ENCODE peak calls at places on chromosomes 2 and 18, in four cellular contexts. N is progenitor cell of endocrine pancreas, X is foreskin fibroblast, D is psoas muscle. B is an unnamed sample.

GRCh38 chr18:55529581-55529980 is 58.4 kb downstream of the TCF4 start:
- DNase-seq in N (no peak), X (no peak), D (no peak), B (no peak)

GRCh38 chr2:230908595-230909191 is 16.3 kb downstream of the GPR55 start:
- DNase-seq in N (no peak), X (peak), D (no peak), B (no peak)

GRCh38 chr2:42913280-42913878 is 121.0 kb upstream of the HAAO start:
- DNase-seq in N (no peak), X (no peak), D (no peak), B (no peak)

GRCh38 chr2:119011162-119011909 is 69.3 kb downstream of the MARCO start:
- DNase-seq in N (peak), X (peak), D (peak), B (peak)

GRCh38 chr2:66574701-66575624 is 140.0 kb downstream of the MEIS1 start:
- DNase-seq in N (peak), X (peak), D (peak), B (peak)

GRCh38 chr18:7566587-7567486 is at the start of gene PTPRM:
- DNase-seq in N (peak), X (peak), D (peak), B (peak)

GRCh38 chr2:65789923-65790675 is 357.7 kb upstream of the SPRED2 start:
- DNase-seq in N (no peak), X (no peak), D (no peak), B (no peak)

GRCh38 chr2:179031731-179032408 is 18.1 kb downstream of the CCDC141 start:
- DNase-seq in N (no peak), X (peak), D (no peak), B (no peak)

GRCh38 chr2:206368933-206369569 is 74.3 kb upstream of the ADAM23 start:
- DNase-seq in N (no peak), X (no peak), D (no peak), B (no peak)

GRCh38 chr18:70197042-70197441 is 8.4 kb downstream of the RTTN start:
- DNase-seq in N (no peak), X (peak), D (no peak), B (no peak)

GRCh38 chr2:81650048-81650971 is 1345.8 kb upstream of the LRRTM1 start:
- DNase-seq in N (no peak), X (peak), D (no peak), B (no peak)

GRCh38 chr18:26656944-26657536 is 108.7 kb upstream of the KCTD1 start:
- DNase-seq in N (peak), X (peak), D (peak), B (peak)

DNA sequence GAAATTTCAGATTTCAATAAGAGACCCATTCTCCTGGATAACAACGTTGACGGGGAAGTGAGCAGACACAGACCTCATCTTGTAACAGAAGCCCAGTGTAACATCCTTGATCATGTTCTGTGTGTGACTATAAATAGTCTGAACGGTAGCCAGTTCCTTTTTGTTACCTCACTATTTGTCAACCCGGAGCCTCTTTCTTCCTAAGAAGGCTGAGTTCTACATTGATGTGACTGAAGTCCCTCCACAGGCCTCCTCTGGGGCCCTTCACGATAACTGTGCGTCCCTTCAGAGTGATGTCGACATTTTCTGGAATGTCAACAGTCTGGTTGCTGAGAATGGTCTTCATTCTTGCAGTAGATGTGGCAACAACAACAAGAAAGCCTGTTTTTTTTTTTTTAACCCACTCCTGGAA is 6.3 kb upstream of the PLEKHM3 start:
- DNase-seq in N (no peak), X (peak), D (no peak), B (no peak)
- TF ChIP-seq CTCF in N (no peak), X (no peak), D (no peak), B (no peak)

DNA sequence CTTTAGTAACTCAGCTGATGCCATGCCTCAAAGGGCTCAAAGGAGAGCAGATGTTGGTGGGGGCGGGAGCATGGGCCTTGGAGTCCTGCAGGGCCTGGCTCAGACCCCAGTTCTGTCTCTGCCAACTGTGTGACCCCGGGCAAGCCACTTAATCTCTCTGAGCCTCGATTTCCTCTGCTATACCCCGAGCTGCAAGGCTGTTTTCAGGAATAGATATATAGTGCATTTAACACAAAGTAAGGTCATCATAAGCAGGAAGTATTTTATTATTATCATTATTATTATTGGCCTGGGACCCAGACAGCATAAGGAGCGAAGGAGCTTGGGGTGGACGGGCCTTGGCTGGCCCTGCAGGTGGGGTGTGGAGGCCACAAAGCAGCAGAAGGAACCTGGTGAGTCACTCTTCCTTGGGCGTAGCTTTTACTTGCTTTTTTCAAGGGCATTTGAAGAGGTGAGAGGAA is 162.7 kb downstream of the INHBB start:
- DNase-seq in N (no peak), X (no peak), D (no peak), B (no peak)
- TF ChIP-seq CTCF in N (no peak), X (no peak), D (no peak), B (no peak)

DNA sequence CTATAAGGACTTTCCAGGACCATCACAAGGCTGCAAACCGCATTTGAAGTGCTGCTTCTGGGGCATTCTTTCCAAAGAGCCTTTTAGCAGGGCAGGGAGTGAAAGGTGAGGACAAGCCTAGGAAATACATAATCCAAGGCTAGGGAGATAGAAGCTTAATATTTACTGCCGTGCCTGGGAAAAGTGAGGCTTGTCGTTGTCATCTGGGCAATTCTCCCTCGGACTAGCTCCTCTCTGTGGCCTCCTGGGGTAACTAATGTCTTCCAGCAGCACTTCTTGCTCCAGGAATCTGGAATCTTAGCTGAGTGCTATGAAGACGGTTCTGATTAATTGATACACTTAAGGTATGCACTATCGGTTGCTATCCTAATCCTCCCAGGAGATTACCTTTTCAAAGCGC is 69.3 kb upstream of the ATL2 start:
- DNase-seq in N (no peak), X (peak), D (no peak), B (no peak)
- TF ChIP-seq CTCF in N (peak), X (peak), D (no peak), B (no peak)

GRCh38 chr2:28062867-28063266 is 172.3 kb downstream of the BABAM2 start:
- DNase-seq in N (no peak), X (no peak), D (no peak), B (no peak)
- TF ChIP-seq CTCF in N (no peak), X (no peak), D (no peak), B (no peak)

DNA sequence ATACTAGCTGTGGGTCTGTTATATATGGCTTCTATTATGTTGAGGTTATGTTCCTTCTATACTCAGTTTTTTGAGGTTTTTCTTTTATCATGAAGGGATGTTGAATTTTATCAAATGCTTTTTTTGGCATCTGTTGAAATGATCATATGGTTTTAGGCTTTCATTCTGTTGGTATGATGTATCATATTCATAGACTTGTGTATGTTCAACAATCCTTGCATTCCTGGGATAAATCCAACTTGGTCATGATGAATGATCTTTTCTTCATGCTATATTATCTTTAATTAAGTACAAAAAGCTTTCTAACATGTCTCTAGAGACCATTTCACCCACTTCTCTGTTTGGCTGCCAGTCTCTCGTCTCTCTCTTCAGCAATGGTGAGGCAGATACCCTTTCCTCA is 54.2 kb downstream of the MDH1 start:
- DNase-seq in N (no peak), X (peak), D (no peak), B (no peak)
- TF ChIP-seq CTCF in N (no peak), X (no peak), D (no peak), B (no peak)

DNA sequence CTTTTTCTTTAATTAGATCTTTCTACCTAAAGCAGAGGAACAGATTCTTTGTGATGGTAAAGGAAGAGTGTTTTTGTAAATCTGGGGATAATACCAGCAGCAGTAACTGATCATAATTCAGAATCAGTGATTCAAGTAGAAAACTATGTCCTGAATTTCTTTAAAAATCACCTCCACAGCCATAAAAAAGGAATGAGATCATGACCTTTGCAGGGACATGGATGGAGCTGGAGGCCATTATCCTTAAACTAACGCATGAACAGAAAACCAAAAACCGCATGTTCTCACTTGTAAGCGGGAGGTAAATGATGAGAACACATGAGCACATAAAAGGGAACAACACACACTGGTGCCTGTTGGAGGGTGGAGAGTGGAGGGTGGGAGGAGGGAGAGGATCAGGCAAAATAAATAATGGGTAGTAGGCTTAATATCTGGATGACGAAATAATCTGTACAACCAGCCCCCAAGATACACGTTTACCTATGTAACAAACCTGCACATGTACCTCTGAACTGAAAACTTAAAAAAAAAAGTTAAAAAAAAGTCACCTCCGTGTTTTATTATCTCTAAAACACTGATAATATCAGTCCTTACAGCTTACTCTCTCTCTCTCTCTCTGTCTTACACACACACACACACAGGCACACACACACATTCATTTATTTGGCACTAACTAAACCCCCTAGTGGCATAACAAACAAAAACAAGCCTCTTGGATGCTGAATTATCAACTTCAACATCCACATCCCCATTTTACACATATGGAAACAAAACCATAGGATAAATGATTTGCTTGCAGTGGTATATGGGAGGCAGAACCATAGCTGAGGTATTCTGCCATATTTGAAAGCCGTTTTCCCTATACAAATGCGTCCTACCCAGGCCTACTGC is 1.4 kb downstream of the TM4SF20 start:
- DNase-seq in N (no peak), X (no peak), D (no peak), B (no peak)
- TF ChIP-seq CTCF in N (no peak), X (no peak), D (no peak), B (no peak)

DNA sequence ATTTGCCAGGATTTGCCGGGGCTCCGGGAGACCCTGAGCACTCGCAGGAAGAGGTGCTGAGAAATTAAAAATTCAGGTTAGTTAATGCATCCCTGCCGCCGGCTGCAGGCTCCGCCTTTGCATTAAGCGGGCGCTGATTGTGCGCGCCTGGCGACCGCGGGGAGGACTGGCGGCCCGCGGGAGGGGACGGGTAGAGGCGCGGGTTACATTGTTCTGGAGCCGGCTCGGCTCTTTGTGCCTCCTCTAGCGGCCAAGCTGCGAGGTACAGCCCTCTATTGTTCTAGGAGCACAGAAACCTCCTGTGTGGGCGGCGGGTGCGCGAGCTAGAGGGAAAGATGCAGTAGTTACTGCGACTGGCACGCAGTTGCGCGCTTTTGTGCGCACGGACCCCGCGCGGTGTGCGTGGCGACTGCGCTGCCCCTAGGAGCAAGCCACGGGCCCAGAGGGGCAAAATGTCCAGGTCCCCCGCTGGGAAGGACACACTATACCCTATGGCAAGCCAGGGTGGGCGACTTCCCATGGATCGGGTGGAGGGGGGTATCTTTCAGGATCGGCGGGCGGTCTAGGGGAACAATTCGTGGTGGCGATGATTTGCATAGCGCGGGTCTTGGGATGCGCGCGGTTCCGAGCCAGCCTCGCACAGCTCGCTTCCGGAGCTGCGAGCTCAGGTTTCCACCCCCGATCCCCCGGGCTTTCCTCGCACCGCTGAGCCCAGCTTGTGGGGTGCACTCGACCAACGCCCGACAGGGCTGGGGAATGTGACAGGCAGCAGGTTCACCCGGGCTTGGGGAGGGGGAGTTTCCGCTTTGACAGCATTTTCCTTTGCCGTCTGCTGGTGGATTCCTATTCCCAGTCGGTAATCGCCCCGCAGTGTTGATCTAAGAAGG is 2.9 kb downstream of the ONECUT2 start:
- DNase-seq in N (peak), X (peak), D (no peak), B (peak)
- TF ChIP-seq CTCF in N (peak), X (peak), D (peak), B (peak)

GRCh38 chr2:10912796-10913445 is 1.2 kb downstream of the KCNF1 start:
- DNase-seq in N (no peak), X (no peak), D (no peak), B (no peak)

GRCh38 chr2:10913501-10914271 is 2.0 kb downstream of the KCNF1 start:
- DNase-seq in N (no peak), X (no peak), D (no peak), B (no peak)

GRCh38 chr2:10915731-10916331 is 4.1 kb downstream of the KCNF1 start:
- DNase-seq in N (no peak), X (no peak), D (no peak), B (no peak)

GRCh38 chr2:10915236-10915635 is 3.5 kb downstream of the KCNF1 start:
- DNase-seq in N (no peak), X (no peak), D (no peak), B (no peak)

GRCh38 chr2:10914272-10914693 is 2.5 kb downstream of the KCNF1 start:
- DNase-seq in N (no peak), X (no peak), D (no peak), B (peak)
- TF ChIP-seq CTCF in N (peak), X (peak), D (no peak), B (no peak)

GRCh38 chr2:128786296-128786695 is 467.6 kb upstream of the HS6ST1 start:
- DNase-seq in N (no peak), X (no peak), D (no peak), B (no peak)
- TF ChIP-seq CTCF in N (no peak), X (no peak), D (no peak), B (no peak)

B was measured in endothelial cell.